ENCODE peak calls at places on chromosomes 5 and 9, in nine cellular contexts. One of them, this sample, is unnamed.

GRCh38 chr5:112186401-112186990 is 232.6 kb downstream of the EPB41L4A start:
- DNase-seq in stimulated activated CD8-positive, alpha-beta memory T cell treated with anti-CD3 and anti-CD28 coated beads, Interleukin-15, amount 100 ng/mL, for 24 hours: no peak
- DNase-seq in amniotic epithelial cell: peak
- DNase-seq in nucleus accumbens: no peak
- DNase-seq in NCI-H1105 treated with DMSO at 0.1 percent for 48 hours: peak
- DNase-seq in natural killer cell treated with Interleukin-12 subunit alpha and Interleukin-12 subunit beta and Interleukin-15 and Interleukin-18, amount 100 ng/mL, for 72 hours: no peak
- DNase-seq in skeletal muscle cell: peak
- DNase-seq in astrocyte of the cerebellum: peak
- DNase-seq in EH: peak
- DNase-seq in this sample: peak

GRCh38 chr9:124870723-124871122 is 8.8 kb downstream of the ARPC5L start:
- DNase-seq in stimulated activated CD8-positive, alpha-beta memory T cell treated with anti-CD3 and anti-CD28 coated beads, Interleukin-15, amount 100 ng/mL, for 24 hours: no peak
- DNase-seq in amniotic epithelial cell: no peak
- DNase-seq in nucleus accumbens: no peak
- DNase-seq in NCI-H1105 treated with DMSO at 0.1 percent for 48 hours: no peak
- DNase-seq in natural killer cell treated with Interleukin-12 subunit alpha and Interleukin-12 subunit beta and Interleukin-15 and Interleukin-18, amount 100 ng/mL, for 72 hours: no peak
- DNase-seq in skeletal muscle cell: no peak
- DNase-seq in astrocyte of the cerebellum: no peak
- DNase-seq in EH: no peak
- DNase-seq in this sample: no peak

GRCh38 chr5:174344335-174344734 is 298.8 kb downstream of the NSG2 start:
- DNase-seq in stimulated activated CD8-positive, alpha-beta memory T cell treated with anti-CD3 and anti-CD28 coated beads, Interleukin-15, amount 100 ng/mL, for 24 hours: no peak
- DNase-seq in amniotic epithelial cell: no peak
- DNase-seq in nucleus accumbens: no peak
- DNase-seq in NCI-H1105 treated with DMSO at 0.1 percent for 48 hours: no peak
- DNase-seq in natural killer cell treated with Interleukin-12 subunit alpha and Interleukin-12 subunit beta and Interleukin-15 and Interleukin-18, amount 100 ng/mL, for 72 hours: no peak
- DNase-seq in skeletal muscle cell: no peak
- DNase-seq in astrocyte of the cerebellum: no peak
- DNase-seq in EH: no peak
- DNase-seq in this sample: no peak

GRCh38 chr5:132086277-132086794 is 12.7 kb downstream of the CSF2 start:
- DNase-seq in stimulated activated CD8-positive, alpha-beta memory T cell treated with anti-CD3 and anti-CD28 coated beads, Interleukin-15, amount 100 ng/mL, for 24 hours: no peak
- DNase-seq in amniotic epithelial cell: peak
- DNase-seq in nucleus accumbens: no peak
- DNase-seq in NCI-H1105 treated with DMSO at 0.1 percent for 48 hours: no peak
- DNase-seq in natural killer cell treated with Interleukin-12 subunit alpha and Interleukin-12 subunit beta and Interleukin-15 and Interleukin-18, amount 100 ng/mL, for 72 hours: no peak
- DNase-seq in skeletal muscle cell: peak
- DNase-seq in astrocyte of the cerebellum: peak
- DNase-seq in EH: peak
- DNase-seq in this sample: peak

GRCh38 chr5:14364576-14365472 is 216.8 kb upstream of the OTULINL start:
- DNase-seq in stimulated activated CD8-positive, alpha-beta memory T cell treated with anti-CD3 and anti-CD28 coated beads, Interleukin-15, amount 100 ng/mL, for 24 hours: no peak
- DNase-seq in amniotic epithelial cell: peak
- DNase-seq in nucleus accumbens: no peak
- DNase-seq in NCI-H1105 treated with DMSO at 0.1 percent for 48 hours: peak
- DNase-seq in natural killer cell treated with Interleukin-12 subunit alpha and Interleukin-12 subunit beta and Interleukin-15 and Interleukin-18, amount 100 ng/mL, for 72 hours: no peak
- DNase-seq in skeletal muscle cell: no peak
- DNase-seq in astrocyte of the cerebellum: no peak
- DNase-seq in EH: peak
- DNase-seq in this sample: peak

GRCh38 chr5:56476487-56476856 is 243.3 kb upstream of the ANKRD55 start:
- DNase-seq in stimulated activated CD8-positive, alpha-beta memory T cell treated with anti-CD3 and anti-CD28 coated beads, Interleukin-15, amount 100 ng/mL, for 24 hours: no peak
- DNase-seq in amniotic epithelial cell: peak
- DNase-seq in nucleus accumbens: no peak
- DNase-seq in NCI-H1105 treated with DMSO at 0.1 percent for 48 hours: no peak
- DNase-seq in natural killer cell treated with Interleukin-12 subunit alpha and Interleukin-12 subunit beta and Interleukin-15 and Interleukin-18, amount 100 ng/mL, for 72 hours: no peak
- DNase-seq in skeletal muscle cell: no peak
- DNase-seq in astrocyte of the cerebellum: no peak
- DNase-seq in EH: no peak
- DNase-seq in this sample: peak

GRCh38 chr5:130400091-130400490 is 495.8 kb downstream of the CHSY3 start:
- DNase-seq in stimulated activated CD8-positive, alpha-beta memory T cell treated with anti-CD3 and anti-CD28 coated beads, Interleukin-15, amount 100 ng/mL, for 24 hours: no peak
- DNase-seq in amniotic epithelial cell: peak
- DNase-seq in nucleus accumbens: no peak
- DNase-seq in NCI-H1105 treated with DMSO at 0.1 percent for 48 hours: no peak
- DNase-seq in natural killer cell treated with Interleukin-12 subunit alpha and Interleukin-12 subunit beta and Interleukin-15 and Interleukin-18, amount 100 ng/mL, for 72 hours: no peak
- DNase-seq in skeletal muscle cell: peak
- DNase-seq in astrocyte of the cerebellum: peak
- DNase-seq in EH: peak
- DNase-seq in this sample: peak

GRCh38 chr9:97900738-97901565 is 21.3 kb downstream of the TRMO start:
- DNase-seq in stimulated activated CD8-positive, alpha-beta memory T cell treated with anti-CD3 and anti-CD28 coated beads, Interleukin-15, amount 100 ng/mL, for 24 hours: no peak
- DNase-seq in amniotic epithelial cell: peak
- DNase-seq in nucleus accumbens: no peak
- DNase-seq in NCI-H1105 treated with DMSO at 0.1 percent for 48 hours: peak
- DNase-seq in natural killer cell treated with Interleukin-12 subunit alpha and Interleukin-12 subunit beta and Interleukin-15 and Interleukin-18, amount 100 ng/mL, for 72 hours: no peak
- DNase-seq in skeletal muscle cell: no peak
- DNase-seq in astrocyte of the cerebellum: peak
- DNase-seq in EH: peak
- DNase-seq in this sample: peak

GRCh38 chr9:85224729-85225128 is 517.0 kb downstream of the AGTPBP1 start:
- DNase-seq in stimulated activated CD8-positive, alpha-beta memory T cell treated with anti-CD3 and anti-CD28 coated beads, Interleukin-15, amount 100 ng/mL, for 24 hours: no peak
- DNase-seq in amniotic epithelial cell: no peak
- DNase-seq in nucleus accumbens: no peak
- DNase-seq in NCI-H1105 treated with DMSO at 0.1 percent for 48 hours: no peak
- DNase-seq in natural killer cell treated with Interleukin-12 subunit alpha and Interleukin-12 subunit beta and Interleukin-15 and Interleukin-18, amount 100 ng/mL, for 72 hours: no peak
- DNase-seq in skeletal muscle cell: peak
- DNase-seq in astrocyte of the cerebellum: peak
- DNase-seq in EH: peak
- DNase-seq in this sample: peak

GRCh38 chr9:27125030-27125429 is 16.0 kb downstream of the TEK start:
- DNase-seq in stimulated activated CD8-positive, alpha-beta memory T cell treated with anti-CD3 and anti-CD28 coated beads, Interleukin-15, amount 100 ng/mL, for 24 hours: no peak
- DNase-seq in amniotic epithelial cell: peak
- DNase-seq in nucleus accumbens: no peak
- DNase-seq in NCI-H1105 treated with DMSO at 0.1 percent for 48 hours: no peak
- DNase-seq in natural killer cell treated with Interleukin-12 subunit alpha and Interleukin-12 subunit beta and Interleukin-15 and Interleukin-18, amount 100 ng/mL, for 72 hours: no peak
- DNase-seq in skeletal muscle cell: peak
- DNase-seq in astrocyte of the cerebellum: peak
- DNase-seq in EH: peak
- DNase-seq in this sample: peak

GRCh38 chr9:135156525-135157510 is 69.3 kb downstream of the OLFM1 start:
- DNase-seq in stimulated activated CD8-positive, alpha-beta memory T cell treated with anti-CD3 and anti-CD28 coated beads, Interleukin-15, amount 100 ng/mL, for 24 hours: no peak
- DNase-seq in amniotic epithelial cell: peak
- DNase-seq in nucleus accumbens: no peak
- DNase-seq in NCI-H1105 treated with DMSO at 0.1 percent for 48 hours: no peak
- DNase-seq in natural killer cell treated with Interleukin-12 subunit alpha and Interleukin-12 subunit beta and Interleukin-15 and Interleukin-18, amount 100 ng/mL, for 72 hours: no peak
- DNase-seq in skeletal muscle cell: no peak
- DNase-seq in astrocyte of the cerebellum: peak
- DNase-seq in EH: peak
- DNase-seq in this sample: peak

GRCh38 chr9:135504262-135505229 is 4.1 kb downstream of the MRPS2 start:
- DNase-seq in stimulated activated CD8-positive, alpha-beta memory T cell treated with anti-CD3 and anti-CD28 coated beads, Interleukin-15, amount 100 ng/mL, for 24 hours: no peak
- DNase-seq in amniotic epithelial cell: peak
- DNase-seq in nucleus accumbens: no peak
- DNase-seq in NCI-H1105 treated with DMSO at 0.1 percent for 48 hours: peak
- DNase-seq in natural killer cell treated with Interleukin-12 subunit alpha and Interleukin-12 subunit beta and Interleukin-15 and Interleukin-18, amount 100 ng/mL, for 72 hours: peak
- DNase-seq in skeletal muscle cell: no peak
- DNase-seq in astrocyte of the cerebellum: no peak
- DNase-seq in EH: peak
- DNase-seq in this sample: peak

GRCh38 chr9:138071292-138071691 is 193.7 kb downstream of the CACNA1B start:
- DNase-seq in stimulated activated CD8-positive, alpha-beta memory T cell treated with anti-CD3 and anti-CD28 coated beads, Interleukin-15, amount 100 ng/mL, for 24 hours: no peak
- DNase-seq in amniotic epithelial cell: no peak
- DNase-seq in nucleus accumbens: no peak
- DNase-seq in NCI-H1105 treated with DMSO at 0.1 percent for 48 hours: no peak
- DNase-seq in natural killer cell treated with Interleukin-12 subunit alpha and Interleukin-12 subunit beta and Interleukin-15 and Interleukin-18, amount 100 ng/mL, for 72 hours: no peak
- DNase-seq in skeletal muscle cell: no peak
- DNase-seq in astrocyte of the cerebellum: no peak
- DNase-seq in EH: no peak
- DNase-seq in this sample: no peak

GRCh38 chr5:131610198-131611063 is 24.6 kb downstream of the RAPGEF6 start:
- DNase-seq in stimulated activated CD8-positive, alpha-beta memory T cell treated with anti-CD3 and anti-CD28 coated beads, Interleukin-15, amount 100 ng/mL, for 24 hours: no peak
- DNase-seq in amniotic epithelial cell: peak
- DNase-seq in nucleus accumbens: no peak
- DNase-seq in NCI-H1105 treated with DMSO at 0.1 percent for 48 hours: no peak
- DNase-seq in natural killer cell treated with Interleukin-12 subunit alpha and Interleukin-12 subunit beta and Interleukin-15 and Interleukin-18, amount 100 ng/mL, for 72 hours: no peak
- DNase-seq in skeletal muscle cell: peak
- DNase-seq in astrocyte of the cerebellum: peak
- DNase-seq in EH: peak
- DNase-seq in this sample: peak

GRCh38 chr5:151295801-151296477 is 7.6 kb downstream of the SLC36A3 start:
- DNase-seq in stimulated activated CD8-positive, alpha-beta memory T cell treated with anti-CD3 and anti-CD28 coated beads, Interleukin-15, amount 100 ng/mL, for 24 hours: no peak
- DNase-seq in amniotic epithelial cell: no peak
- DNase-seq in nucleus accumbens: no peak
- DNase-seq in NCI-H1105 treated with DMSO at 0.1 percent for 48 hours: no peak
- DNase-seq in natural killer cell treated with Interleukin-12 subunit alpha and Interleukin-12 subunit beta and Interleukin-15 and Interleukin-18, amount 100 ng/mL, for 72 hours: no peak
- DNase-seq in skeletal muscle cell: no peak
- DNase-seq in astrocyte of the cerebellum: no peak
- DNase-seq in EH: peak
- DNase-seq in this sample: no peak

GRCh38 chr9:137619240-137620090 is 660 bp downstream of the EHMT1 start:
- DNase-seq in stimulated activated CD8-positive, alpha-beta memory T cell treated with anti-CD3 and anti-CD28 coated beads, Interleukin-15, amount 100 ng/mL, for 24 hours: no peak
- DNase-seq in amniotic epithelial cell: peak
- DNase-seq in nucleus accumbens: no peak
- DNase-seq in NCI-H1105 treated with DMSO at 0.1 percent for 48 hours: peak
- DNase-seq in natural killer cell treated with Interleukin-12 subunit alpha and Interleukin-12 subunit beta and Interleukin-15 and Interleukin-18, amount 100 ng/mL, for 72 hours: no peak
- DNase-seq in skeletal muscle cell: no peak
- DNase-seq in astrocyte of the cerebellum: peak
- DNase-seq in EH: peak
- DNase-seq in this sample: peak

GRCh38 chr5:141825836-141826560 is 52.2 kb downstream of the PCDH1 start:
- DNase-seq in stimulated activated CD8-positive, alpha-beta memory T cell treated with anti-CD3 and anti-CD28 coated beads, Interleukin-15, amount 100 ng/mL, for 24 hours: no peak
- DNase-seq in amniotic epithelial cell: no peak
- DNase-seq in nucleus accumbens: no peak
- DNase-seq in NCI-H1105 treated with DMSO at 0.1 percent for 48 hours: no peak
- DNase-seq in natural killer cell treated with Interleukin-12 subunit alpha and Interleukin-12 subunit beta and Interleukin-15 and Interleukin-18, amount 100 ng/mL, for 72 hours: no peak
- DNase-seq in skeletal muscle cell: no peak
- DNase-seq in astrocyte of the cerebellum: no peak
- DNase-seq in EH: no peak
- DNase-seq in this sample: no peak

GRCh38 chr9:126697350-126697749 is 83.6 kb downstream of the LMX1B start:
- DNase-seq in stimulated activated CD8-positive, alpha-beta memory T cell treated with anti-CD3 and anti-CD28 coated beads, Interleukin-15, amount 100 ng/mL, for 24 hours: no peak
- DNase-seq in amniotic epithelial cell: no peak
- DNase-seq in nucleus accumbens: no peak
- DNase-seq in NCI-H1105 treated with DMSO at 0.1 percent for 48 hours: no peak
- DNase-seq in natural killer cell treated with Interleukin-12 subunit alpha and Interleukin-12 subunit beta and Interleukin-15 and Interleukin-18, amount 100 ng/mL, for 72 hours: peak
- DNase-seq in skeletal muscle cell: no peak
- DNase-seq in astrocyte of the cerebellum: no peak
- DNase-seq in EH: no peak
- DNase-seq in this sample: no peak

GRCh38 chr5:94761786-94762185 is 143.3 kb downstream of the SLF1 start:
- DNase-seq in stimulated activated CD8-positive, alpha-beta memory T cell treated with anti-CD3 and anti-CD28 coated beads, Interleukin-15, amount 100 ng/mL, for 24 hours: no peak
- DNase-seq in amniotic epithelial cell: no peak
- DNase-seq in nucleus accumbens: no peak
- DNase-seq in NCI-H1105 treated with DMSO at 0.1 percent for 48 hours: no peak
- DNase-seq in natural killer cell treated with Interleukin-12 subunit alpha and Interleukin-12 subunit beta and Interleukin-15 and Interleukin-18, amount 100 ng/mL, for 72 hours: no peak
- DNase-seq in skeletal muscle cell: no peak
- DNase-seq in astrocyte of the cerebellum: no peak
- DNase-seq in EH: no peak
- DNase-seq in this sample: no peak

GRCh38 chr9:120889606-120890396 is 12.8 kb upstream of the PHF19 start:
- DNase-seq in stimulated activated CD8-positive, alpha-beta memory T cell treated with anti-CD3 and anti-CD28 coated beads, Interleukin-15, amount 100 ng/mL, for 24 hours: no peak
- DNase-seq in amniotic epithelial cell: no peak
- DNase-seq in nucleus accumbens: no peak
- DNase-seq in NCI-H1105 treated with DMSO at 0.1 percent for 48 hours: no peak
- DNase-seq in natural killer cell treated with Interleukin-12 subunit alpha and Interleukin-12 subunit beta and Interleukin-15 and Interleukin-18, amount 100 ng/mL, for 72 hours: no peak
- DNase-seq in skeletal muscle cell: no peak
- DNase-seq in astrocyte of the cerebellum: no peak
- DNase-seq in EH: no peak
- DNase-seq in this sample: no peak

GRCh38 chr5:122639852-122640251 is 135.0 kb upstream of the SNX2 start:
- DNase-seq in stimulated activated CD8-positive, alpha-beta memory T cell treated with anti-CD3 and anti-CD28 coated beads, Interleukin-15, amount 100 ng/mL, for 24 hours: no peak
- DNase-seq in amniotic epithelial cell: no peak
- DNase-seq in nucleus accumbens: no peak
- DNase-seq in NCI-H1105 treated with DMSO at 0.1 percent for 48 hours: no peak
- DNase-seq in natural killer cell treated with Interleukin-12 subunit alpha and Interleukin-12 subunit beta and Interleukin-15 and Interleukin-18, amount 100 ng/mL, for 72 hours: no peak
- DNase-seq in skeletal muscle cell: no peak
- DNase-seq in astrocyte of the cerebellum: no peak
- DNase-seq in EH: no peak
- DNase-seq in this sample: no peak

GRCh38 chr9:91751922-91752321 is 198.1 kb downstream of the ROR2 start:
- DNase-seq in stimulated activated CD8-positive, alpha-beta memory T cell treated with anti-CD3 and anti-CD28 coated beads, Interleukin-15, amount 100 ng/mL, for 24 hours: no peak
- DNase-seq in amniotic epithelial cell: peak
- DNase-seq in nucleus accumbens: no peak
- DNase-seq in NCI-H1105 treated with DMSO at 0.1 percent for 48 hours: no peak
- DNase-seq in natural killer cell treated with Interleukin-12 subunit alpha and Interleukin-12 subunit beta and Interleukin-15 and Interleukin-18, amount 100 ng/mL, for 72 hours: no peak
- DNase-seq in skeletal muscle cell: no peak
- DNase-seq in astrocyte of the cerebellum: no peak
- DNase-seq in EH: peak
- DNase-seq in this sample: peak

GRCh38 chr5:142874537-142874936 is 104.4 kb downstream of the ARHGAP26 start:
- DNase-seq in stimulated activated CD8-positive, alpha-beta memory T cell treated with anti-CD3 and anti-CD28 coated beads, Interleukin-15, amount 100 ng/mL, for 24 hours: no peak
- DNase-seq in amniotic epithelial cell: peak
- DNase-seq in nucleus accumbens: no peak
- DNase-seq in NCI-H1105 treated with DMSO at 0.1 percent for 48 hours: peak
- DNase-seq in natural killer cell treated with Interleukin-12 subunit alpha and Interleukin-12 subunit beta and Interleukin-15 and Interleukin-18, amount 100 ng/mL, for 72 hours: no peak
- DNase-seq in skeletal muscle cell: peak
- DNase-seq in astrocyte of the cerebellum: no peak
- DNase-seq in EH: peak
- DNase-seq in this sample: peak

GRCh38 chr5:135821802-135822201 is 12.7 kb upstream of the SLC25A48 start:
- DNase-seq in stimulated activated CD8-positive, alpha-beta memory T cell treated with anti-CD3 and anti-CD28 coated beads, Interleukin-15, amount 100 ng/mL, for 24 hours: no peak
- DNase-seq in amniotic epithelial cell: no peak
- DNase-seq in nucleus accumbens: no peak
- DNase-seq in NCI-H1105 treated with DMSO at 0.1 percent for 48 hours: peak
- DNase-seq in natural killer cell treated with Interleukin-12 subunit alpha and Interleukin-12 subunit beta and Interleukin-15 and Interleukin-18, amount 100 ng/mL, for 72 hours: no peak
- DNase-seq in skeletal muscle cell: no peak
- DNase-seq in astrocyte of the cerebellum: no peak
- DNase-seq in EH: no peak
- DNase-seq in this sample: no peak

GRCh38 chr5:138620661-138621224 is 45.5 kb upstream of the HSPA9 start:
- DNase-seq in stimulated activated CD8-positive, alpha-beta memory T cell treated with anti-CD3 and anti-CD28 coated beads, Interleukin-15, amount 100 ng/mL, for 24 hours: no peak
- DNase-seq in amniotic epithelial cell: no peak
- DNase-seq in nucleus accumbens: no peak
- DNase-seq in NCI-H1105 treated with DMSO at 0.1 percent for 48 hours: no peak
- DNase-seq in natural killer cell treated with Interleukin-12 subunit alpha and Interleukin-12 subunit beta and Interleukin-15 and Interleukin-18, amount 100 ng/mL, for 72 hours: no peak
- DNase-seq in skeletal muscle cell: no peak
- DNase-seq in astrocyte of the cerebellum: no peak
- DNase-seq in EH: no peak
- DNase-seq in this sample: no peak

GRCh38 chr9:98045234-98046160 is 11.0 kb upstream of the NANS start:
- DNase-seq in stimulated activated CD8-positive, alpha-beta memory T cell treated with anti-CD3 and anti-CD28 coated beads, Interleukin-15, amount 100 ng/mL, for 24 hours: no peak
- DNase-seq in amniotic epithelial cell: peak
- DNase-seq in nucleus accumbens: no peak
- DNase-seq in NCI-H1105 treated with DMSO at 0.1 percent for 48 hours: no peak
- DNase-seq in natural killer cell treated with Interleukin-12 subunit alpha and Interleukin-12 subunit beta and Interleukin-15 and Interleukin-18, amount 100 ng/mL, for 72 hours: no peak
- DNase-seq in skeletal muscle cell: no peak
- DNase-seq in astrocyte of the cerebellum: no peak
- DNase-seq in EH: no peak
- DNase-seq in this sample: no peak

GRCh38 chr5:98630621-98631020 is 142.8 kb upstream of the RGMB start:
- DNase-seq in stimulated activated CD8-positive, alpha-beta memory T cell treated with anti-CD3 and anti-CD28 coated beads, Interleukin-15, amount 100 ng/mL, for 24 hours: no peak
- DNase-seq in amniotic epithelial cell: no peak
- DNase-seq in nucleus accumbens: no peak
- DNase-seq in NCI-H1105 treated with DMSO at 0.1 percent for 48 hours: no peak
- DNase-seq in natural killer cell treated with Interleukin-12 subunit alpha and Interleukin-12 subunit beta and Interleukin-15 and Interleukin-18, amount 100 ng/mL, for 72 hours: no peak
- DNase-seq in skeletal muscle cell: no peak
- DNase-seq in astrocyte of the cerebellum: no peak
- DNase-seq in EH: peak
- DNase-seq in this sample: no peak

GRCh38 chr9:113577525-113578261 is 114.2 kb downstream of the RGS3 start:
- DNase-seq in stimulated activated CD8-positive, alpha-beta memory T cell treated with anti-CD3 and anti-CD28 coated beads, Interleukin-15, amount 100 ng/mL, for 24 hours: no peak
- DNase-seq in amniotic epithelial cell: peak
- DNase-seq in nucleus accumbens: no peak
- DNase-seq in NCI-H1105 treated with DMSO at 0.1 percent for 48 hours: no peak
- DNase-seq in natural killer cell treated with Interleukin-12 subunit alpha and Interleukin-12 subunit beta and Interleukin-15 and Interleukin-18, amount 100 ng/mL, for 72 hours: peak
- DNase-seq in skeletal muscle cell: no peak
- DNase-seq in astrocyte of the cerebellum: no peak
- DNase-seq in EH: peak
- DNase-seq in this sample: peak

GRCh38 chr5:160929343-160929742 is 77.3 kb upstream of the ATP10B start:
- DNase-seq in stimulated activated CD8-positive, alpha-beta memory T cell treated with anti-CD3 and anti-CD28 coated beads, Interleukin-15, amount 100 ng/mL, for 24 hours: no peak
- DNase-seq in amniotic epithelial cell: no peak
- DNase-seq in nucleus accumbens: no peak
- DNase-seq in NCI-H1105 treated with DMSO at 0.1 percent for 48 hours: no peak
- DNase-seq in natural killer cell treated with Interleukin-12 subunit alpha and Interleukin-12 subunit beta and Interleukin-15 and Interleukin-18, amount 100 ng/mL, for 72 hours: no peak
- DNase-seq in skeletal muscle cell: no peak
- DNase-seq in astrocyte of the cerebellum: no peak
- DNase-seq in EH: no peak
- DNase-seq in this sample: no peak

This sample was measured in M059J.